ENCODE peak calls at places on chromosomes 7 and 10, in four cellular contexts. One of them, this sample, is unnamed.

GRCh38 chr10:79280956-79281355 is 66.3 kb upstream of the PPIF start:
- DNase-seq in Panc1: no peak
- DNase-seq in IMR-90: no peak
- DNase-seq in tibial nerve: no peak
- DNase-seq in this sample: no peak

GRCh38 chr7:21550821-21551531 is 8.1 kb downstream of the DNAH11 start:
- DNase-seq in tibial nerve: no peak
- DNase-seq in IMR-90: no peak
- DNase-seq in Panc1: no peak
- DNase-seq in this sample: no peak

GRCh38 chr10:22666287-22667092 is 47.9 kb downstream of the PIP4K2A start:
- DNase-seq in tibial nerve: no peak
- DNase-seq in Panc1: no peak
- DNase-seq in IMR-90: peak; percentile 62
- DNase-seq in this sample: no peak

GRCh38 chr10:78047314-78047891 is 13.7 kb downstream of the RPS24 start:
- DNase-seq in Panc1: peak; percentile 79
- DNase-seq in tibial nerve: peak; percentile 90
- DNase-seq in IMR-90: peak; percentile 87
- DNase-seq in this sample: no peak

GRCh38 chr7:157555308-157555707 is 218.5 kb downstream of the DNAJB6 start:
- DNase-seq in IMR-90: no peak
- DNase-seq in tibial nerve: no peak
- DNase-seq in Panc1: no peak
- DNase-seq in this sample: no peak

GRCh38 chr7:157278791-157279678 is 57.8 kb upstream of the DNAJB6 start:
- DNase-seq in IMR-90: no peak
- DNase-seq in Panc1: no peak
- DNase-seq in tibial nerve: no peak
- DNase-seq in this sample: no peak

GRCh38 chr7:92586403-92586802 is 3.8 kb downstream of the FAM133B start:
- DNase-seq in IMR-90: peak; percentile 72
- DNase-seq in Panc1: no peak
- DNase-seq in tibial nerve: no peak
- DNase-seq in this sample: no peak

GRCh38 chr10:77036993-77037734 is 600.4 kb downstream of the KCNMA1 start:
- DNase-seq in Panc1: peak; percentile 24
- DNase-seq in IMR-90: no peak
- DNase-seq in tibial nerve: no peak
- DNase-seq in this sample: peak; percentile 2

GRCh38 chr7:116404389-116404788 is 95.1 kb upstream of the CAV2 start:
- DNase-seq in Panc1: no peak
- DNase-seq in IMR-90: no peak
- DNase-seq in tibial nerve: no peak
- DNase-seq in this sample: no peak

GRCh38 chr10:68202965-68203358 is 29.0 kb downstream of the ATOH7 start:
- DNase-seq in Panc1: no peak
- DNase-seq in IMR-90: peak; percentile 78
- DNase-seq in tibial nerve: no peak
- DNase-seq in this sample: peak; percentile 10

GRCh38 chr7:151459726-151460473 is 20.0 kb upstream of the CRYGN start:
- DNase-seq in Panc1: peak; percentile 76
- DNase-seq in tibial nerve: peak; percentile 75
- DNase-seq in IMR-90: peak; percentile 86
- DNase-seq in this sample: peak; percentile 82

GRCh38 chr10:25504306-25504705 is 329.5 kb downstream of the GPR158 start:
- DNase-seq in Panc1: no peak
- DNase-seq in IMR-90: no peak
- DNase-seq in tibial nerve: no peak
- DNase-seq in this sample: no peak

GRCh38 chr7:50554431-50554830 is 10.8 kb downstream of the DDC start:
- DNase-seq in IMR-90: no peak
- DNase-seq in Panc1: no peak
- DNase-seq in tibial nerve: no peak
- DNase-seq in this sample: no peak

GRCh38 chr10:16639457-16639856 is 117.8 kb upstream of the C1QL3 start:
- DNase-seq in Panc1: no peak
- DNase-seq in tibial nerve: no peak
- DNase-seq in IMR-90: no peak
- DNase-seq in this sample: no peak

GRCh38 chr10:87734987-87735827 is 75.5 kb downstream of the PAPSS2 start:
- DNase-seq in Panc1: no peak
- DNase-seq in IMR-90: peak; percentile 51
- DNase-seq in tibial nerve: no peak
- DNase-seq in this sample: no peak

GRCh38 chr7:140196361-140197217 is 19.8 kb upstream of the KDM7A start:
- DNase-seq in Panc1: no peak
- DNase-seq in tibial nerve: peak; percentile 23
- DNase-seq in IMR-90: peak; percentile 34
- DNase-seq in this sample: no peak

GRCh38 chr10:2882628-2883027 is 184.7 kb upstream of the PFKP start:
- DNase-seq in Panc1: no peak
- DNase-seq in IMR-90: no peak
- DNase-seq in tibial nerve: no peak
- DNase-seq in this sample: no peak

GRCh38 chr7:155467846-155468821 is 10.2 kb downstream of the EN2 start:
- DNase-seq in tibial nerve: no peak
- DNase-seq in IMR-90: no peak
- DNase-seq in Panc1: no peak
- DNase-seq in this sample: no peak
- H3K4me3 ChIP-seq in tibial nerve: no peak overlapping the region
- H3K4me3 ChIP-seq in IMR-90: no peak overlapping the region
- H3K4me3 ChIP-seq in Panc1: peak overlapping the region; percentile 19
- H3K4me3 ChIP-seq in this sample: peak overlapping the region; percentile 23

DNA sequence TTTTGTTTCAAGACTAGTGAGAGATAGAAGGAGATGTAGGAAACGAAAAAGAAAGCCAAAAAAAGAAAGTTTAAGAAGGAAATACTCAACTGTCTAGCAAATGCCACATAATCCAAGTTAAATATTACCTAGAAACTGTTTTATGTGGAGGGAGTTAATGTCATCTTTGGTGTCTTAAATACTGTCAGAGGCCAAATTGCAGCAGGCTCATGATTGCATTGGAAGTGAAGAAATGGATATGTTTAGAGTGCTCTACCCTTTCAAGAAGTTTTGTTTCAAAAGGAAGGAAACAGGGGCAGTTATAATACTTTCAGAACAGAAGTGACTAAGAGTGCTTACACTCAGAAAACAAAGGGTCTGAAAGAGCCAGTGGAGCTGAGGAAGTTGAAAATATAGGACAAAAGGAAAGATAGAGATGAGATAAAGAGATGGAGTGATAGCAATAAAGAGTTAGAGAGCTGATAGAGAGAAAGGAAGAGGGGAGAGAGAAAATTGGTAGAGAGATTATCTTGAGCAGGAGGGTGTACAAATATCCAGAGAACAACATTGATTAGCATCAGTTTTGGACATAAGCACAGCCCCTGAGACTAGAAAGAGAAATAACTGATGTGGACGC is 28.0 kb upstream of the GNAI1 start:
- DNase-seq in IMR-90: no peak
- DNase-seq in tibial nerve: no peak
- DNase-seq in Panc1: no peak
- DNase-seq in this sample: no peak
- H3K4me3 ChIP-seq in IMR-90: no peak overlapping the region
- H3K4me3 ChIP-seq in tibial nerve: no peak overlapping the region
- H3K4me3 ChIP-seq in Panc1: no peak overlapping the region
- H3K4me3 ChIP-seq in this sample: no peak overlapping the region

DNA sequence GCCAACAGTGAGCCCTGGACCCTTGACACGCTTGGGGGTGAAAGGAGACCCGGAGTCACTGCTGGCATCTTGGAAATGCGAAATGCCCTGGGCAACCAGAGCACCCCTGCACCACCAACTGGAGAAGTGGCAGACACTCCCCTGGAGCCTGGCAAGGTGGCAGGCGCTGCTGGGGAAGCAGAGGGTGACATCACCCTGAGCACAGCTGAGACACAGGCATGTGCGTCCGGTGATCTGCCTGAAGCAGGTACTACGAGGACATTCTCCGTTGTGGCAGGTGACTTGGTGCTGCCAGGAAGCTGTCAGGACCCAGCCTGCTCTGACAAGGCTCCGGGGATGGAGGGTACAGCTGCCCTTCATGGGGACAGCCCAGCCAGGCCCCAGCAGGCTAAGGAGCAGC is 98.5 kb downstream of the TACC2 start:
- DNase-seq in IMR-90: no peak
- DNase-seq in Panc1: no peak
- DNase-seq in tibial nerve: no peak
- DNase-seq in this sample: no peak
- H3K4me3 ChIP-seq in IMR-90: no peak overlapping the region
- H3K4me3 ChIP-seq in Panc1: no peak overlapping the region
- H3K4me3 ChIP-seq in tibial nerve: no peak overlapping the region
- H3K4me3 ChIP-seq in this sample: no peak overlapping the region

GRCh38 chr7:94368371-94368791 is 26.3 kb upstream of the COL1A2 start:
- DNase-seq in tibial nerve: no peak
- DNase-seq in IMR-90: peak; percentile 90
- DNase-seq in Panc1: no peak
- DNase-seq in this sample: no peak
- H3K4me3 ChIP-seq in tibial nerve: peak overlapping the region; percentile 21
- H3K4me3 ChIP-seq in IMR-90: peak overlapping the region; percentile 45
- H3K4me3 ChIP-seq in Panc1: no peak overlapping the region
- H3K4me3 ChIP-seq in this sample: no peak overlapping the region

DNA sequence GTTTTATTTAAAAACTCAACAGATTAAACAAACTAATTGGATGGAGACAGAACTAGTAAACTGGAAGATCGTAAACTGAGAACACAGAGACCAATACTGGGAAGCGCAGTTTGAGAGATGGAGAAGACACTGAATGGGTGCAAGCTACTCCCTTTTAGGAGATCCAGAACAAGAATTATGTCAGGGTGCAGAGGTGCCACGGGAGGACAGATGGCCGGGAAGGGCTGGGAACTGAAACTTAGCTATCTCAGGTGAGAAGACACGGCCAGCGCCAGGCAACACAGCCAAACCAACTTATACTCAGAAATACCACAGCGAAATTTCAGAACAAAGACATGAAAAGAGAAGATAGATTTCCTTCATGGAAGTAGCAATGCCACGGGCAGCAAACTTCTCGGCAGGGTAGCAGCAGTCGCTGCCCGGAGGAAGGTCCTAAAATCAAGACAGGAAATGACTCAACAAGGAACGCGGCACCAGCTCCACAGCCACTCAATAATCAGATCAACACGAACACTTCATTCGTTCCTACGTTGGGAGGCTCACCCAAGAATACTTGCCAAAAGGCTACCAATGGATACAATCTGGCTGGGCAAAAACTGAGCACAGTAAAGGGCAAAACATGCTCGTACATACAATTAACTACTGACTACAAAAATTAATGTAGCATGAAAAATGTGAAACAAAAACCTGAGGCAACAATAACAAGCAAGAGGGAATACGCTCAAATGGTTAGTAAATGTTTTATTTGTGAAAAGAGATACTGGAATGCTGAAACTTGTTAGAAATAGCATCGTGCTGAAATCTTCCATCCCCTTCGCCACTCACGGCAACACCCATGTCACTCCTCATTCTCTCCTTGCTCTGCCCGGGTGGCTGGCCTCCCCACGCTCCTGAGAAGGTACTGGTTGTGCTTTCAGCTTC is 2.2 kb upstream of the LRRC27 start:
- DNase-seq in tibial nerve: no peak
- DNase-seq in IMR-90: peak; percentile 36
- DNase-seq in Panc1: no peak
- DNase-seq in this sample: peak; percentile 55
- H3K4me3 ChIP-seq in tibial nerve: peak overlapping the region; percentile 10
- H3K4me3 ChIP-seq in IMR-90: peak overlapping the region; percentile 40
- H3K4me3 ChIP-seq in Panc1: peak overlapping the region; percentile 100
- H3K4me3 ChIP-seq in this sample: peak overlapping the region; percentile 85

GRCh38 chr10:101020427-101020826 is 10.5 kb downstream of the PDZD7 start:
- DNase-seq in tibial nerve: no peak
- DNase-seq in Panc1: no peak
- DNase-seq in IMR-90: no peak
- DNase-seq in this sample: no peak

GRCh38 chr10:101018600-101019439 is 12.1 kb downstream of the PDZD7 start:
- DNase-seq in tibial nerve: peak; percentile 66
- DNase-seq in Panc1: no peak
- DNase-seq in IMR-90: peak; percentile 77
- DNase-seq in this sample: no peak

GRCh38 chr10:101019440-101019703 is 11.6 kb downstream of the PDZD7 start:
- DNase-seq in Panc1: no peak
- DNase-seq in tibial nerve: no peak
- DNase-seq in IMR-90: no peak
- DNase-seq in this sample: no peak

GRCh38 chr10:101016814-101017213 is 14.1 kb downstream of the PDZD7 start:
- DNase-seq in tibial nerve: no peak
- DNase-seq in IMR-90: no peak
- DNase-seq in Panc1: no peak
- DNase-seq in this sample: no peak

DNA sequence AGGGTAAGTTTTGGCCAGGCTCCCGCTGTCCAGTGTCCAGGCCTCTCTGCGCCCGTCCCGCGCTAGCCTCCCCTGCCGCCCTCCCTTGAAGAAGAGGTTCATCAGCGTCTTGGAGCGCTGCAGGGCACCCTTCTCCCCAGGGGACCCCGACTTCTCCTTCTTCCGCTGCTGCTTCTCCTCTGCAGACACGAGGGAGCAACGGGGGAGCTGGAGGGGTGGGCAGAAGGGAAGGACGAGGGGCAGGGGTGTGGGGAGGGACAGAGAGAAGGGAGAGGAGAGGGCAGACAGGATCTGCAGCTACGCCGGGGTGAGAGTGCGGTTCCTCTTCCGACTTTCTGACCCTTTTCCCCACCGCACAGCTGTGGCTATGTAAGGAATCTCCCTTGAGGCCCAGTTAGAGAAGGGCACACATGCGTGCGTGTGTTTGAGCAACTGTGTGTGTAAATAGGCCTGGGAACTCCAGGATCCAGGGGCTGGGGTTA is 12.8 kb downstream of the PDZD7 start:
- DNase-seq in Panc1: no peak
- DNase-seq in IMR-90: no peak
- DNase-seq in tibial nerve: no peak
- DNase-seq in this sample: no peak
- H3K4me3 ChIP-seq in Panc1: no peak overlapping the region
- H3K4me3 ChIP-seq in IMR-90: no peak overlapping the region
- H3K4me3 ChIP-seq in tibial nerve: no peak overlapping the region
- H3K4me3 ChIP-seq in this sample: no peak overlapping the region

This sample was measured in epithelial cell of proximal tubule.